ENCODE peak calls at places on chromosome 11, in seven cellular contexts. W is AG04450, K is body of pancreas, Y is WERI-Rb-1, P is Peyer's patch, Q is heart left ventricle, O is suprapubic skin. H is an unnamed sample.
A peak's percentile ranks its signal among the peaks of the same experiment; 100 is the strongest.

GRCh38 chr11:112797653-112798293 is 163.4 kb upstream of the NCAM1 start:
- DNase-seq in Q (no peak), P (no peak), O (no peak), Y (peak; percentile 56), K (no peak), W (no peak), H (peak; percentile 68)

GRCh38 chr11:11969380-11970215 is 38.8 kb downstream of the DKK3 start:
- DNase-seq in Q (no peak), K (no peak), P (no peak), O (no peak), Y (no peak), W (no peak), H (no peak)

GRCh38 chr11:70505331-70505731 is 107.0 kb downstream of the CTTN start:
- DNase-seq in O (no peak), K (no peak), W (no peak), P (no peak), Y (peak; percentile 3), Q (no peak), H (peak; percentile 39)

GRCh38 chr11:58503361-58503856 is 4.5 kb downstream of the OR5B21 start:
- DNase-seq in Q (no peak), W (no peak), P (no peak), K (no peak), Y (no peak), O (no peak), H (no peak)

GRCh38 chr11:1202154-1202775 is 20.6 kb upstream of the MUC5B start:
- DNase-seq in O (peak; percentile 71), Y (peak; percentile 7), P (no peak), W (no peak), Q (peak; percentile 16), K (no peak), H (peak; percentile 33)

GRCh38 chr11:124769804-124770774 is 8.0 kb upstream of the ESAM start:
- DNase-seq in O (no peak), K (no peak), Q (no peak), Y (no peak), P (no peak), W (no peak), H (no peak)

GRCh38 chr11:88292156-88292844 is 45.2 kb downstream of the CTSC start:
- DNase-seq in Y (no peak), K (peak; percentile 61), P (no peak), Q (peak; percentile 30), W (no peak), O (no peak), H (no peak)

GRCh38 chr11:15668718-15669117 is 554.0 kb downstream of the INSC start:
- DNase-seq in K (no peak), O (no peak), Y (no peak), W (no peak), P (no peak), Q (no peak), H (no peak)

GRCh38 chr11:127098684-127099083 is 98.1 kb upstream of the KIRREL3 start:
- DNase-seq in Y (no peak), Q (no peak), O (no peak), W (no peak), K (no peak), P (no peak), H (no peak)

GRCh38 chr11:69402251-69402892 is 79.1 kb upstream of the LINC01488 start:
- DNase-seq in K (no peak), O (no peak), W (no peak), Y (no peak), P (no peak), Q (no peak), H (no peak)

GRCh38 chr11:31806944-31807790 is 4.0 kb downstream of the PAX6 start:
- DNase-seq in Y (no peak), W (no peak), K (no peak), Q (no peak), P (no peak), O (no peak), H (no peak)
- H3K27me3 ChIP-seq in Y (peaks cover 97% of the 10 kb centered on the region), W (peaks cover 93% of the 10 kb centered on the region), K (peaks cover 91% of the 10 kb centered on the region), Q (peaks cover 99% of the 10 kb centered on the region), P (peaks cover 91% of the 10 kb centered on the region), O (peaks cover 100% of the 10 kb centered on the region), H (peaks cover 98% of the 10 kb centered on the region)

GRCh38 chr11:91773090-91773489 is 451.5 kb upstream of the FAT3 start:
- DNase-seq in Y (peak; percentile 60), O (no peak), P (no peak), W (no peak), K (no peak), Q (no peak), H (no peak)
- TF ChIP-seq CTCF in Y (peak; percentile 52), O (no peak), P (no peak), W (no peak), K (no peak), Q (no peak), H (no peak)

DNA sequence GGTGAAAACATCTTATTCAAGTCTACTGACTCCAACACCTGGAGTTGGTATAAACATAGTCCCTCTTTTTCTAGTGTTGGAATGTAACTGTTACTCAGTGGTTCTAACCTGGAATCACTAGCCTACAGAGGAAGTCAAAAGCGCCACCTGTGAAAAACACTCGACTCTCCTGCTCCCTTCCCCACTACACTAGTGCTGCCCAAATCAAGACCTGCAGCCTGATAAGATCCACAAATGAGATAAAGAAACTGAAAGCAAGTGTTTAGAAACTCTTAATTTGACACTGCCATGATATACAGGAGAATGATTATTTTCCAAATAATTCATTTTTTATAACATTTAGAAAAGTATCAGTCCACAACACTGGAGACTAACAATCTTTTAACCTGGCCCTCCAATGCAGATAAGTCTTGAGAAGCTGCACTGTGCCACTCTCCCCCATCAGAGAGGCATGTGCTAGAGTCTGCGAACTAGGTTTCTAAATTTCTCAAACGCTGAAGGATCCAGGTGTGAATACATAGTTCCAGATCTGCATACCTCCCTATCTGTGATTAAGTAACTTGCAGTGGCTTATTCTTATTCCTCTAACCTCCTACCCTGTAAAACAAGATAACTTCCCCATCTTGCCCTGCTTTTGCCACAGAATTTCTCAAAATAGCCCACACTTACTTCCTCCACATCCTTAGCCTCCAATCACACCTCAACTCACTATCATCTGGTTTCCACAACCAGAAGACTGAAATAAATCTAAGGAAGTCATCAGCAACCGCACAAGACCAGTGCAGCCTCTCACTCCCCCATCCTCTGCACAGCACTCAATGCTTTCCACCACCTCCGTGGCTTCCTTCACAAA is 88.1 kb downstream of the RRAS2 start:
- DNase-seq in W (no peak), Q (no peak), O (no peak), K (no peak), P (no peak), Y (no peak), H (no peak)
- H3K4me3 ChIP-seq in W (no peak overlapping the region), Q (no peak overlapping the region), O (no peak overlapping the region), K (no peak overlapping the region), P (no peak overlapping the region), Y (no peak overlapping the region), H (no peak overlapping the region)

DNA sequence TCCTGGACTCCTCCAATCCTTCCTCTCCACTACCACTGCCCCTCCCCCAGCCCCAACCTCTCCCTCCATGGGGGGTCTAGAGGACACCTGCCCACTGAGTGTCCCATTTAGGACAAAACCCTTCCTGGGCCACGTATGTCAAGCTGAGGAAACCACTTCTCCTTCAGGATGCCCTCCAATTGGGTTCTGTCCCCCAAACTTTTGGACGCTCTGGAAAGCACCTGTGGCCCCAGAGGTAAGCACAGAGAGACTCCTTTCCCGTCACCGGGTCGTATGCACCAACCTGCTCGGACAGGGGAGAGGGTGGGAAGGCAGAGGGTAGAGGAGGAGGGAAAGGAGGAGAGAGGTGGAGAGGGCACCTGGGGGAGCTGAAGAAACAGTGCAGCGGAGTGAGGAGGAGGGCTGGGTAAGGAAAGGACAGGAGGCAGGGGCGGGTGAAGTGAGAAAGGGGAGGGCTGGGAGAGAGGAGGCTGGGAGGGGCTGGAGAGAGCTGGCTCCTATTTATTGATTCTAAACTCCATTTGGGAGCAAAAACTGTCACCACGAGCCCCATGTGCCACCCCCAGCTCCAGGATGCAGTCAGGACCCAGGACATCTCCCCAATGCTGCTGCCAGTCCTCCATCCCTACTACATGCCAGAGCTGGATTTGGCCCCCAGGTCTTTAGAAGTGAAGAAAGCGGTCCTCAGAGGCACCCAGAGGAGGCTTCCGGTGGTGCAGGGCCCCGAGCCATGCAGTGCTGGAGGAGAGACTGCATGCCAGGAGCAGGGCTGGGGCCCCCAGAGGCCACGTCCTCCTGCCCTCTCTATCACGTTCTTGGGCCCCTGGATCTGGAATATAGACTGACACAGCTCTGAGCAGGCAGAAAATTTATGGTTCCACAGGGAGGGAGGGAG is 53.6 kb downstream of the SLC22A12 start:
- DNase-seq in Y (peak; percentile 52), Q (no peak), P (no peak), O (no peak), W (no peak), K (no peak), H (no peak)
- H3K27me3 ChIP-seq in Y (no peaks in the 10 kb centered on the region), Q (peaks cover 28% of the 10 kb centered on the region), P (peaks cover 18% of the 10 kb centered on the region), O (peaks cover 78% of the 10 kb centered on the region), W (peaks cover 72% of the 10 kb centered on the region), K (peaks cover 6% of the 10 kb centered on the region), H (no peaks in the 10 kb centered on the region)

GRCh38 chr11:9692696-9693095 is 28.8 kb downstream of the SWAP70 start:
- DNase-seq in W (no peak), P (no peak), K (no peak), Q (no peak), O (no peak), Y (no peak), H (no peak)

GRCh38 chr11:9701799-9702198 is 37.9 kb downstream of the SWAP70 start:
- DNase-seq in W (no peak), P (no peak), K (no peak), Y (no peak), Q (no peak), O (no peak), H (no peak)

GRCh38 chr11:9700105-9700801 is 36.4 kb downstream of the SWAP70 start:
- DNase-seq in Q (no peak), O (no peak), Y (no peak), K (peak; percentile 39), P (no peak), W (no peak), H (no peak)

GRCh38 chr11:9693801-9694553 is 30.1 kb downstream of the SWAP70 start:
- DNase-seq in Y (no peak), W (no peak), P (no peak), O (no peak), Q (no peak), K (no peak), H (no peak)

GRCh38 chr11:9697766-9698165 is 33.9 kb downstream of the SWAP70 start:
- DNase-seq in W (no peak), Q (no peak), K (no peak), Y (no peak), O (no peak), P (no peak), H (no peak)
- TF ChIP-seq CTCF in W (no peak), Q (no peak), K (no peak), Y (no peak), O (no peak), P (no peak), H (no peak)

DNA sequence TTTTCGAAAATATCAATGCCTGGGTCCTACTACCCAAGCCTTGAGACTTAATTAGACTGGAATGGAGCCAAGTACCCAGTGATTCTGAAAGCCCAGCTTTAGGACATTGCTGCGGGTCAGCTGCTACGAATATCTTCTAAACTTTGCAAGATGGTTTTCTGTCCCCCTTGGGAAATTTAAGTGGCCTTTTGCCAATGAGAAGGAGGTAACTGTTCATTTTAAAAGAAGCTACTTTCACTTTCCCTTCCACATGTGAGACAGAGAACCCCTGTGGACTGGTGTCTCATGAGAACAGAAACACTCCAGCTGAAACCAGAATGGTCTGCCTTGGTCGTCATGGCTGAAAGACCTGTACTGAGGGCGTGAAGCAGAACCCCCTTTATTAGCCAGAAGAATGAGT is 74.9 kb downstream of the SC5D start:
- DNase-seq in Y (no peak), O (no peak), K (peak; percentile 15), Q (no peak), W (no peak), P (peak; percentile 52), H (no peak)
- H3K4me3 ChIP-seq in Y (no peak overlapping the region), O (no peak overlapping the region), K (no peak overlapping the region), Q (no peak overlapping the region), W (no peak overlapping the region), P (no peak overlapping the region), H (no peak overlapping the region)

H was measured in dorsolateral prefrontal cortex.